ENCODE peak calls at places on chromosomes 16 and 17, in seven cellular contexts. One of them, this sample, is unnamed.
A peak's percentile ranks its signal among the peaks of the same experiment; 100 is the strongest.

GRCh38 chr16:87317766-87318121 is 552 bp upstream of the C16orf95 start:
- DNase-seq in suprapubic skin: peak; percentile 84
- DNase-seq in fibroblast of pulmonary artery: peak; percentile 66
- DNase-seq in fibroblast of mammary gland: peak; percentile 69
- DNase-seq in cardiac fibroblast: peak; percentile 75
- DNase-seq in upper lobe of right lung: peak; percentile 80
- DNase-seq in neural progenitor cell: no peak
- DNase-seq in this sample: no peak

GRCh38 chr16:14264560-14264959 is 193.4 kb downstream of the MRTFB start:
- DNase-seq in neural progenitor cell: no peak
- DNase-seq in upper lobe of right lung: no peak
- DNase-seq in cardiac fibroblast: no peak
- DNase-seq in suprapubic skin: no peak
- DNase-seq in fibroblast of mammary gland: no peak
- DNase-seq in fibroblast of pulmonary artery: no peak
- DNase-seq in this sample: no peak

GRCh38 chr16:68366062-68366461 is 55.2 kb downstream of the PRMT7 start:
- DNase-seq in suprapubic skin: no peak
- DNase-seq in cardiac fibroblast: no peak
- DNase-seq in fibroblast of mammary gland: no peak
- DNase-seq in fibroblast of pulmonary artery: no peak
- DNase-seq in upper lobe of right lung: no peak
- DNase-seq in neural progenitor cell: no peak
- DNase-seq in this sample: no peak

GRCh38 chr16:11079657-11080187 is 135.4 kb downstream of the CLEC16A start:
- DNase-seq in upper lobe of right lung: no peak
- DNase-seq in fibroblast of pulmonary artery: peak; percentile 84
- DNase-seq in neural progenitor cell: no peak
- DNase-seq in suprapubic skin: no peak
- DNase-seq in fibroblast of mammary gland: peak; percentile 90
- DNase-seq in cardiac fibroblast: peak; percentile 77
- DNase-seq in this sample: peak; percentile 97

GRCh38 chr16:3214904-3215600 is 19.9 kb downstream of the ZNF200 start:
- DNase-seq in fibroblast of mammary gland: no peak
- DNase-seq in cardiac fibroblast: no peak
- DNase-seq in fibroblast of pulmonary artery: no peak
- DNase-seq in upper lobe of right lung: no peak
- DNase-seq in neural progenitor cell: no peak
- DNase-seq in suprapubic skin: no peak
- DNase-seq in this sample: no peak

GRCh38 chr17:47994714-47995113 is 23.8 kb downstream of the CDK5RAP3 start:
- DNase-seq in fibroblast of pulmonary artery: no peak
- DNase-seq in upper lobe of right lung: no peak
- DNase-seq in cardiac fibroblast: no peak
- DNase-seq in fibroblast of mammary gland: no peak
- DNase-seq in neural progenitor cell: peak; percentile 45
- DNase-seq in suprapubic skin: no peak
- DNase-seq in this sample: no peak

GRCh38 chr17:51044964-51045363 is 75.7 kb downstream of the SPAG9 start:
- DNase-seq in suprapubic skin: no peak
- DNase-seq in cardiac fibroblast: no peak
- DNase-seq in fibroblast of pulmonary artery: no peak
- DNase-seq in fibroblast of mammary gland: peak; percentile 27
- DNase-seq in upper lobe of right lung: no peak
- DNase-seq in neural progenitor cell: peak; percentile 34
- DNase-seq in this sample: peak; percentile 14

GRCh38 chr17:62075308-62075815 is 10.3 kb upstream of the MED13 start:
- DNase-seq in suprapubic skin: no peak
- DNase-seq in fibroblast of pulmonary artery: peak; percentile 26
- DNase-seq in neural progenitor cell: no peak
- DNase-seq in cardiac fibroblast: no peak
- DNase-seq in upper lobe of right lung: no peak
- DNase-seq in fibroblast of mammary gland: peak; percentile 64
- DNase-seq in this sample: peak; percentile 71

GRCh38 chr16:66354321-66354854 is 12.1 kb upstream of the CDH5 start:
- DNase-seq in neural progenitor cell: no peak
- DNase-seq in fibroblast of pulmonary artery: no peak
- DNase-seq in upper lobe of right lung: peak; percentile 8
- DNase-seq in cardiac fibroblast: no peak
- DNase-seq in suprapubic skin: no peak
- DNase-seq in fibroblast of mammary gland: no peak
- DNase-seq in this sample: no peak

GRCh38 chr17:7626307-7626706 is 1.3 kb downstream of the SAT2 start:
- DNase-seq in fibroblast of pulmonary artery: no peak
- DNase-seq in fibroblast of mammary gland: no peak
- DNase-seq in suprapubic skin: peak; percentile 78
- DNase-seq in neural progenitor cell: no peak
- DNase-seq in upper lobe of right lung: no peak
- DNase-seq in cardiac fibroblast: no peak
- DNase-seq in this sample: no peak

GRCh38 chr17:2931426-2931825 is 132.0 kb downstream of the OR1D5 start:
- DNase-seq in cardiac fibroblast: no peak
- DNase-seq in neural progenitor cell: peak; percentile 50
- DNase-seq in fibroblast of pulmonary artery: no peak
- DNase-seq in suprapubic skin: no peak
- DNase-seq in fibroblast of mammary gland: no peak
- DNase-seq in upper lobe of right lung: no peak
- DNase-seq in this sample: no peak

GRCh38 chr16:54927125-54928015 is 3.3 kb upstream of the IRX5 start:
- DNase-seq in suprapubic skin: no peak
- DNase-seq in fibroblast of pulmonary artery: no peak
- DNase-seq in upper lobe of right lung: no peak
- DNase-seq in neural progenitor cell: no peak
- DNase-seq in cardiac fibroblast: no peak
- DNase-seq in fibroblast of mammary gland: no peak
- DNase-seq in this sample: peak; percentile 11

GRCh38 chr17:40109471-40109824 is 9.1 kb upstream of the NR1D1 start:
- DNase-seq in fibroblast of mammary gland: peak; percentile 38
- DNase-seq in cardiac fibroblast: no peak
- DNase-seq in suprapubic skin: no peak
- DNase-seq in upper lobe of right lung: no peak
- DNase-seq in fibroblast of pulmonary artery: no peak
- DNase-seq in neural progenitor cell: no peak
- DNase-seq in this sample: no peak

GRCh38 chr17:46732754-46733398 is 85.6 kb downstream of the WNT3 start:
- DNase-seq in fibroblast of pulmonary artery: no peak
- DNase-seq in fibroblast of mammary gland: no peak
- DNase-seq in upper lobe of right lung: no peak
- DNase-seq in neural progenitor cell: peak; percentile 94
- DNase-seq in cardiac fibroblast: no peak
- DNase-seq in suprapubic skin: no peak
- DNase-seq in this sample: peak; percentile 10

GRCh38 chr16:49744244-49744976 is 111.5 kb downstream of the ZNF423 start:
- DNase-seq in neural progenitor cell: no peak
- DNase-seq in suprapubic skin: no peak
- DNase-seq in fibroblast of pulmonary artery: no peak
- DNase-seq in fibroblast of mammary gland: no peak
- DNase-seq in upper lobe of right lung: no peak
- DNase-seq in cardiac fibroblast: no peak
- DNase-seq in this sample: no peak

GRCh38 chr16:79339863-79340262 is 260.7 kb downstream of the MAF start:
- DNase-seq in neural progenitor cell: no peak
- DNase-seq in fibroblast of mammary gland: no peak
- DNase-seq in upper lobe of right lung: no peak
- DNase-seq in suprapubic skin: no peak
- DNase-seq in fibroblast of pulmonary artery: no peak
- DNase-seq in cardiac fibroblast: no peak
- DNase-seq in this sample: no peak

GRCh38 chr17:28426081-28426519 is 20.1 kb upstream of the SLC46A1 start:
- DNase-seq in suprapubic skin: no peak
- DNase-seq in fibroblast of pulmonary artery: no peak
- DNase-seq in neural progenitor cell: peak; percentile 54
- DNase-seq in cardiac fibroblast: peak; percentile 7
- DNase-seq in fibroblast of mammary gland: peak; percentile 2
- DNase-seq in upper lobe of right lung: no peak
- DNase-seq in this sample: no peak

GRCh38 chr16:13909872-13910303 is 10.1 kb upstream of the ERCC4 start:
- DNase-seq in fibroblast of mammary gland: peak; percentile 47
- DNase-seq in cardiac fibroblast: peak; percentile 99
- DNase-seq in fibroblast of pulmonary artery: peak; percentile 97
- DNase-seq in neural progenitor cell: no peak
- DNase-seq in upper lobe of right lung: no peak
- DNase-seq in suprapubic skin: no peak
- DNase-seq in this sample: peak; percentile 77

GRCh38 chr16:86012221-86012620 is 113.3 kb downstream of the IRF8 start:
- DNase-seq in fibroblast of mammary gland: no peak
- DNase-seq in suprapubic skin: no peak
- DNase-seq in neural progenitor cell: no peak
- DNase-seq in upper lobe of right lung: no peak
- DNase-seq in cardiac fibroblast: no peak
- DNase-seq in fibroblast of pulmonary artery: no peak
- DNase-seq in this sample: no peak

GRCh38 chr16:68257251-68257905 is 6.9 kb upstream of the SLC7A6 start:
- DNase-seq in upper lobe of right lung: no peak
- DNase-seq in fibroblast of pulmonary artery: no peak
- DNase-seq in neural progenitor cell: no peak
- DNase-seq in fibroblast of mammary gland: no peak
- DNase-seq in cardiac fibroblast: no peak
- DNase-seq in suprapubic skin: no peak
- DNase-seq in this sample: no peak

GRCh38 chr17:49209061-49209571 is 1.3 kb downstream of the GNGT2 start:
- DNase-seq in neural progenitor cell: no peak
- DNase-seq in cardiac fibroblast: no peak
- DNase-seq in suprapubic skin: no peak
- DNase-seq in fibroblast of pulmonary artery: no peak
- DNase-seq in upper lobe of right lung: no peak
- DNase-seq in fibroblast of mammary gland: no peak
- DNase-seq in this sample: no peak
- H3K4me3 ChIP-seq in neural progenitor cell: no peak overlapping the region
- H3K4me3 ChIP-seq in cardiac fibroblast: no peak overlapping the region
- H3K4me3 ChIP-seq in suprapubic skin: no peak overlapping the region
- H3K4me3 ChIP-seq in fibroblast of pulmonary artery: no peak overlapping the region
- H3K4me3 ChIP-seq in upper lobe of right lung: peak overlapping the region; percentile 58
- H3K4me3 ChIP-seq in fibroblast of mammary gland: no peak overlapping the region
- H3K4me3 ChIP-seq in this sample: no peak overlapping the region

DNA sequence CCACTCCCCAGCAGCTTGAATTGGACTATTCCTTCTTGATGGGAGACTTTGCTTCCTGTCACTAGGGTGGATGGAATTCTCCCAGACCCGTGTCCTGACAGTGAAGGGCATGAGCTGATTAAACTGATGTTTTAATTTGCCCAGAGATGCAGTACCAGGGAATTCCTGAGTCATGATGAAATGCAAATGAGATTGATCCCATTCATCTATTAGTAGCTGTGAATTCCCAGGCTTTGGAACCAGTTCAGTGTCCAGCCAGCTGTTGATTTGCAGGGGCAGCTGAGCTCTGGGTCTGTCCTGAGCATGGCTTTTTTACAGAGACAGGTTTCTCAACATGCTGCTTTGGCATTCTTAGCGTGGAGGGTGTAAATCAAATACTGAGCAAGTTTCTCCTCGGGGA is 157.9 kb downstream of the PITPNC1 start:
- DNase-seq in neural progenitor cell: peak; percentile 22
- DNase-seq in suprapubic skin: no peak
- DNase-seq in cardiac fibroblast: no peak
- DNase-seq in fibroblast of mammary gland: no peak
- DNase-seq in upper lobe of right lung: no peak
- DNase-seq in fibroblast of pulmonary artery: no peak
- DNase-seq in this sample: no peak
- TF ChIP-seq CTCF in neural progenitor cell: no peak
- TF ChIP-seq CTCF in suprapubic skin: no peak
- TF ChIP-seq CTCF in cardiac fibroblast: no peak
- TF ChIP-seq CTCF in fibroblast of mammary gland: no peak
- TF ChIP-seq CTCF in upper lobe of right lung: no peak
- TF ChIP-seq CTCF in fibroblast of pulmonary artery: no peak
- TF ChIP-seq CTCF in this sample: no peak

GRCh38 chr16:88703486-88704309 is 2.5 kb downstream of the RNF166 start:
- DNase-seq in neural progenitor cell: no peak
- DNase-seq in suprapubic skin: no peak
- DNase-seq in upper lobe of right lung: peak; percentile 92
- DNase-seq in fibroblast of mammary gland: no peak
- DNase-seq in fibroblast of pulmonary artery: no peak
- DNase-seq in cardiac fibroblast: no peak
- DNase-seq in this sample: no peak
- H3K4me3 ChIP-seq in neural progenitor cell: no peak overlapping the region
- H3K4me3 ChIP-seq in suprapubic skin: peak overlapping the region; percentile 12
- H3K4me3 ChIP-seq in upper lobe of right lung: peak overlapping the region; percentile 99
- H3K4me3 ChIP-seq in fibroblast of mammary gland: no peak overlapping the region
- H3K4me3 ChIP-seq in fibroblast of pulmonary artery: no peak overlapping the region
- H3K4me3 ChIP-seq in cardiac fibroblast: no peak overlapping the region
- H3K4me3 ChIP-seq in this sample: no peak overlapping the region

GRCh38 chr17:74380086-74380958 is 13.0 kb downstream of the GPR142 start:
- DNase-seq in fibroblast of mammary gland: no peak
- DNase-seq in fibroblast of pulmonary artery: no peak
- DNase-seq in neural progenitor cell: peak; percentile 37
- DNase-seq in upper lobe of right lung: no peak
- DNase-seq in suprapubic skin: no peak
- DNase-seq in cardiac fibroblast: no peak
- DNase-seq in this sample: no peak
- TF ChIP-seq CTCF in fibroblast of mammary gland: no peak
- TF ChIP-seq CTCF in fibroblast of pulmonary artery: no peak
- TF ChIP-seq CTCF in neural progenitor cell: no peak
- TF ChIP-seq CTCF in upper lobe of right lung: no peak
- TF ChIP-seq CTCF in suprapubic skin: no peak
- TF ChIP-seq CTCF in cardiac fibroblast: no peak
- TF ChIP-seq CTCF in this sample: no peak

GRCh38 chr16:21590287-21590686 is 9.1 kb upstream of the METTL9 start:
- DNase-seq in suprapubic skin: no peak
- DNase-seq in fibroblast of mammary gland: no peak
- DNase-seq in fibroblast of pulmonary artery: peak; percentile 23
- DNase-seq in upper lobe of right lung: no peak
- DNase-seq in neural progenitor cell: no peak
- DNase-seq in cardiac fibroblast: no peak
- DNase-seq in this sample: no peak
- H3K4me3 ChIP-seq in suprapubic skin: no peak overlapping the region
- H3K4me3 ChIP-seq in fibroblast of mammary gland: no peak overlapping the region
- H3K4me3 ChIP-seq in fibroblast of pulmonary artery: no peak overlapping the region
- H3K4me3 ChIP-seq in upper lobe of right lung: no peak overlapping the region
- H3K4me3 ChIP-seq in neural progenitor cell: no peak overlapping the region
- H3K4me3 ChIP-seq in cardiac fibroblast: no peak overlapping the region
- H3K4me3 ChIP-seq in this sample: no peak overlapping the region

GRCh38 chr16:75491876-75492275 is 3.4 kb downstream of the CHST6 start:
- DNase-seq in fibroblast of mammary gland: no peak
- DNase-seq in upper lobe of right lung: no peak
- DNase-seq in fibroblast of pulmonary artery: no peak
- DNase-seq in neural progenitor cell: peak; percentile 35
- DNase-seq in cardiac fibroblast: no peak
- DNase-seq in suprapubic skin: no peak
- DNase-seq in this sample: no peak
- TF ChIP-seq CTCF in fibroblast of mammary gland: no peak
- TF ChIP-seq CTCF in upper lobe of right lung: no peak
- TF ChIP-seq CTCF in fibroblast of pulmonary artery: no peak
- TF ChIP-seq CTCF in neural progenitor cell: peak; percentile 38
- TF ChIP-seq CTCF in cardiac fibroblast: no peak
- TF ChIP-seq CTCF in suprapubic skin: no peak
- TF ChIP-seq CTCF in this sample: peak; percentile 26